ENCODE peak calls at places on chromosomes 11 and 22, in four cellular contexts. B, Z, S and T are unnamed samples.
A peak's percentile ranks its signal among the peaks of the same experiment; 100 is the strongest.

GRCh38 chr11:30533445-30533947 is 52.7 kb downstream of the MPPED2 start:
- DNase-seq in B (no peak), S (no peak), Z (no peak), T (no peak)

GRCh38 chr11:121199516-121199915 is 93.1 kb upstream of the SC5D start:
- DNase-seq in Z (no peak), S (no peak), B (no peak), T (no peak)

GRCh38 chr11:6703247-6704063 is 20.3 kb upstream of the MRPL17 start:
- DNase-seq in S (peak; percentile 31), Z (peak; percentile 48), B (peak; percentile 60), T (no peak)

GRCh38 chr11:122816701-122817100 is 21.6 kb upstream of the CRTAM start:
- DNase-seq in Z (no peak), B (no peak), S (no peak), T (no peak)

GRCh38 chr11:128448487-128448886 is 138.9 kb downstream of the ETS1 start:
- DNase-seq in B (peak; percentile 82), Z (no peak), S (no peak), T (no peak)

GRCh38 chr22:35674335-35674734 is 26.1 kb downstream of the APOL6 start:
- DNase-seq in B (no peak), Z (no peak), S (no peak), T (no peak)

GRCh38 chr11:9347100-9347499 is 32.7 kb upstream of the TMEM41B start:
- DNase-seq in B (no peak), Z (no peak), S (no peak), T (no peak)

GRCh38 chr22:30224161-30224857 is 22.2 kb downstream of the LIF start:
- DNase-seq in B (no peak), S (no peak), Z (no peak), T (no peak)

GRCh38 chr11:119909077-119909476 is 180.1 kb upstream of the NECTIN1 start:
- DNase-seq in B (no peak), S (no peak), Z (no peak), T (no peak)

GRCh38 chr11:73553266-73553665 is 44.6 kb downstream of the FAM168A start:
- DNase-seq in Z (no peak), B (no peak), S (no peak), T (no peak)

GRCh38 chr11:8262552-8263108 is 1.0 kb downstream of the LMO1 start:
- DNase-seq in S (peak; percentile 60), Z (peak; percentile 14), B (peak; percentile 12), T (no peak)

GRCh38 chr11:110362916-110363574 is 66.6 kb upstream of the RDX start:
- DNase-seq in B (no peak), S (no peak), Z (no peak), T (no peak)

GRCh38 chr11:70095541-70096252 is 17.6 kb downstream of the ANO1 start:
- DNase-seq in Z (no peak), S (no peak), B (no peak), T (no peak)

GRCh38 chr22:44180706-44181032 is at the start of gene PARVG:
- DNase-seq in B (peak; percentile 27), S (no peak), Z (no peak), T (peak; percentile 64)

GRCh38 chr11:117010808-117011540 is 87.3 kb downstream of the SIK3 start:
- DNase-seq in Z (no peak), S (no peak), B (no peak), T (no peak)

DNA sequence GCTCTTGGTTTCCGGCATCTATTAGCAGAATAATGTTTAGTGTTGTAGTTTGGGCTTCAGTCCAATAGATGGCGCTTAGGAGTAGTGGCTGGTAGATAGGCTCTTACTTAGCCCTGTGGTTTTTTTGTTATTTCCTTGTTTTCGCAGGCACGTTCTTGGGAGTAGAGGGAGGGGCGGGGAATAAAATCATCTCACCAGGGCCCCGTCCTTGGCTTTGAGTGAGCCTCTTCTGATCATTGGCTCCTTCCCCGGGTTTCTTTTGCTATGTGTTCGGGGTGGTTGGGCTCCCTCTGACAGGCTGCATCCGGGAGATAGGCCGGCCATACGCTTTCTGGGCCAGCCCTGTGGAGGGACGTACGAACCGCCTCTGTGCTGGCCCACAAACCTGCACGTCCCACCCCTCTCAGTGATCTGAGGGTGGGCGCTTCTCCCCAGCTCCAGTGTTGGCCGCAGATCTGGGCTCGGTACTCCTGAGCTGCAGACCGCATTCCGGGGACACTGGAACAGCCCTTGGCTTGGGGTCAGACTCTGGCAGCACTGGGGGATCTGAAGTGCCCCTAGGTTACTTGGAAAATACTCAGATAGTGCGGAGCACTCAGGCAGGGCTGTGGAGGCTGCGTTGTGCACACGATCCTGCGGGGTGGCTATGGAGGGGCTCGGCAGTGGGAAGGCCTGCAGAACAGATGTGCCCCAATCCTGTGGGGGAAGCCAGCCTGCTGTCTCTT is 217.0 kb downstream of the DYNC2H1 start:
- DNase-seq in S (no peak), B (peak; percentile 67), Z (peak; percentile 29), T (peak; percentile 25)
- TF ChIP-seq CTCF in S (peak; percentile 56), B (peak; percentile 31), Z (peak; percentile 27), T (peak; percentile 84)

GRCh38 chr22:49966716-49967332 is 6.3 kb downstream of the PIM3 start:
- DNase-seq in S (no peak), B (peak; percentile 30), Z (no peak), T (no peak)
- H3K4me3 ChIP-seq in S (no peak overlapping the region), B (no peak overlapping the region), Z (no peak overlapping the region), T (no peak overlapping the region)

GRCh38 chr11:61769169-61769920 is 16.9 kb downstream of the MYRF start:
- DNase-seq in B (no peak), Z (no peak), S (no peak), T (no peak)
- TF ChIP-seq CTCF in B (no peak), Z (no peak), S (no peak), T (peak; percentile 14)

DNA sequence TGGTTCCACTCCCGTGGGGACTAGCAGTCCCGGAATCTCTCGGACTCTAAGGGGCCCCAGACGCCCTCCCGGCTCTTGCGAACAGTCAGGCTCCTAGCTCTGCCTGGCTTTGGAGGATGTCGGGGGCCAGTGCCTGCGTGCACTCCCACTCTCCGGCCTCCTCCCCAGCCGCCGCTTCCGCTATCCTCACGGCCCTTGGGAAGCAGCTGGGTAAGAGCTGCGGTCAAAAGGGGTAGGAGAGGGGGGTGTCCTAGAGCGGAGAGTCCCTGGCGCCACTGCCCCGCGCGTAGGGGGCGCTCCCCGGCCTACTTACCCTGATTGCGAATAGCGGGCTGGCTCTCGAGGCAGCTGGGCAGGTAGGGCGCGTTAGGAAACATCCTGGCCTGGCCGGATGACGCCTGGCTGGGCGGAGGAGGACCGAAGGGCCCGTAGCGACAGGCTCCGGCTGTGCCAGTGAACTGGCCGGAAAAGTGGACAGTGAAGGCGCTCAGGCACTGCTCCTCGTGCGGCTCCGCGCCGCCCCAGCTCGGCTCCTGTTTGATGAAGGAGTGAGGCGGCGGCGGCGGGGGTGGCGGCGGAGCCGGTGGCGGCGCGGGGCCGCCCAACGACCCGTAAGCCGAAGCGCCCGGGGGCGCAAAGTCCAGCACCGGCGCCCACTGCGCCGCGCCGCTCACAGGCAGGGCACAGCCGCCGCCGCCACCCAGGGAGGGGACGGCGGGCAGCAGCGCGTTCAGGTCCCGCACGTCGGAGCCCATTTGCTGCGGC is 770 bp downstream of the WT1 start:
- DNase-seq in Z (no peak), S (no peak), B (no peak), T (no peak)
- H3K4me3 ChIP-seq in Z (peak overlapping the region; percentile 5), S (no peak overlapping the region), B (no peak overlapping the region), T (no peak overlapping the region)

GRCh38 chr11:93194673-93195291 is 3.0 kb downstream of the SLC36A4 start:
- DNase-seq in Z (no peak), S (no peak), B (no peak), T (no peak)

GRCh38 chr11:93197383-93198220 is at the start of gene SLC36A4:
- DNase-seq in Z (peak; percentile 90), S (peak; percentile 88), B (peak; percentile 94), T (peak; percentile 87)

GRCh38 chr11:93198221-93198650 is 445 bp upstream of the SLC36A4 start:
- DNase-seq in B (no peak), Z (no peak), S (no peak), T (no peak)

GRCh38 chr11:93199616-93200015 is 1.8 kb upstream of the SLC36A4 start:
- DNase-seq in B (no peak), Z (no peak), S (no peak), T (no peak)

GRCh38 chr11:93196816-93197382 is 892 bp downstream of the SLC36A4 start:
- DNase-seq in B (no peak), Z (no peak), S (no peak), T (no peak)
- TF ChIP-seq CTCF in B (peak; percentile 12), Z (no peak), S (no peak), T (peak; percentile 31)

DNA sequence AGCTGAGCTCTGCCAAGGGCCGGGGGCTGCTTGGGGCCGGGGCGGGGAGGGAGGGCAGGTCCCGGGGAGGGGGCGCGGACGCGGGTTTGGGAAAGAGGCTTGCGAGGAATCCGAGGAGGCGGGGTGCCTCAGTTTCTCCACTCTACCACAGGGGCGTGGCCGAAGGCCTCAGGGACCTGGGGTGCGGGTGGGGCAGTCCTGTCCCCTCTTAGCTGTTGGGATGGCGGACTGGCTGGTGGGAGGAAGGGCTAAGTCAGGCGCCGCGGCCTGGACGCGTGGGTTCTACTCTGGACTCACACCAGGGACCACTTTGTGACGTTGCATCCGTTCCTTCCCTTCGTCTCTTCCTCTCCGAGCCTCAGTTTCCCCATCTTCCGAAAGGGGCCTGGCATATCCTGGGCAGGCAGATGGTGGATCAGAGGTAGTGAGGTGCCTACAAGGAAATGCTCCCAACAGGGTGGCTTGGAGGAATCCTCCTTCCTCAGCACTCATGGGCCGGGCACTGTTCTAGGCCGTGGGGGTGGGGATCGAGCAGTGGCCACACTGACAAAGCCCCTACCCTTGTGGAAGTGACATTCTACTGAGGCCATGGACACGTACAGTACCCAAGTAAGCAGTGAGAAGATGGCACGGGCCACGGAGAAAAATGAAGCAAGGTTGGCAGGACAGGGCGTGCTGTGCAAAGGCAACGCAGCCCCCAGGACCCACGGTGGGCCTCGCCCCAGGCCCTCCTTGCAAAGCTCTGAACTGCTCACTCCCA is 13.2 kb downstream of the IGLL1 start:
- DNase-seq in B (no peak), Z (no peak), S (no peak), T (no peak)
- H3K4me3 ChIP-seq in B (no peak overlapping the region), Z (peak overlapping the region; percentile 34), S (no peak overlapping the region), T (no peak overlapping the region)

GRCh38 chr11:14499560-14500180 is at the start of gene COPB1:
- DNase-seq in Z (peak; percentile 94), S (peak; percentile 89), B (peak; percentile 98), T (peak; percentile 88)

GRCh38 chr11:14500181-14500651 is 605 bp upstream of the COPB1 start:
- DNase-seq in S (no peak), Z (peak; percentile 67), B (peak; percentile 82), T (peak; percentile 25)

GRCh38 chr11:14499178-14499559 is 442 bp downstream of the COPB1 start:
- DNase-seq in S (peak; percentile 9), B (peak; percentile 65), Z (peak; percentile 21), T (no peak)

GRCh38 chr11:14503023-14503422 is 3.4 kb upstream of the COPB1 start:
- DNase-seq in B (no peak), S (no peak), Z (no peak), T (no peak)

DNA sequence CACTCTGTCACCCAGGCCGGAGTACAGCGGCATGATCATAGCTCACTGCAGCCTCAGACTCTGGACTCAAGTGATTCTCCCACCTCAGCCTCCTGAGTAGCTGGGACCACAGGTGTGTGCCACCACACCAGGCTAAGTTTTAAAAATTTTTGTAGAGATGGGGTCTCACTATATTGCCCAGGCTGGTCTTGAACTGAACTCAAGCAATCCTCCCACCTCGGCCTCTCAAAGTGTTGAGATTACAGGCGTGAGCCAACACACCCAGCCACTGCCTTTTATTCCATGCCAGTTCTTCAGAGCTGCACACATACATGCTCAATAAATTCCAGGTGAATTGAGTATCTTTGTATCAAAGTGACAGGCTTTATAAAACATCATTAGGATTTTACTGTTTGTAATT is 2.4 kb upstream of the COPB1 start:
- DNase-seq in S (no peak), Z (no peak), B (no peak), T (no peak)
- TF ChIP-seq CTCF in S (no peak), Z (no peak), B (no peak), T (no peak)